ENCODE peak calls at places on chromosomes 2 and 18, in nine cellular contexts. D is fibroblast of lung, T is left ventricle myocardium inferior, H is nephron progenitor cell, L is AG09319, E is WTC11, J is endothelial cell, V is tibial artery, M is foreskin keratinocyte. W is an unnamed sample.

GRCh38 chr2:149650006-149650405 is 62.4 kb upstream of the MMADHC start:
- DNase-seq in D (peak; percentile 69), T (no peak), H (no peak), L (no peak), E (no peak), J (no peak), V (no peak), M (no peak), W (no peak)

GRCh38 chr2:10232096-10232815 is 70.4 kb upstream of the HPCAL1 start:
- DNase-seq in D (no peak), T (no peak), H (no peak), L (no peak), E (peak; percentile 7), J (no peak), V (no peak), M (no peak), W (no peak)

GRCh38 chr2:144671695-144672094 is 151.8 kb upstream of the ZEB2 start:
- DNase-seq in D (no peak), T (no peak), H (no peak), L (no peak), E (no peak), J (no peak), V (no peak), M (no peak), W (no peak)

GRCh38 chr2:220451438-220451837 is 824.0 kb downstream of the SLC4A3 start:
- DNase-seq in D (no peak), T (no peak), H (no peak), L (no peak), E (no peak), J (no peak), V (no peak), M (no peak), W (no peak)

GRCh38 chr2:98507940-98508689 is 63.5 kb downstream of the INPP4A start:
- DNase-seq in D (peak; percentile 70), T (peak; percentile 74), H (no peak), L (no peak), E (no peak), J (no peak), V (peak; percentile 66), M (no peak), W (no peak)

GRCh38 chr18:75923169-75923568 is 495.7 kb upstream of the SMIM21 start:
- DNase-seq in D (peak; percentile 61), T (peak; percentile 75), H (no peak), L (no peak), E (no peak), J (no peak), V (peak; percentile 67), M (no peak), W (no peak)

GRCh38 chr2:154402138-154402714 is 296.3 kb upstream of the KCNJ3 start:
- DNase-seq in D (peak; percentile 65), T (no peak), H (no peak), L (no peak), E (no peak), J (no peak), V (no peak), M (peak; percentile 20), W (no peak)

GRCh38 chr2:88590998-88591613 is 36.2 kb downstream of the EIF2AK3 start:
- DNase-seq in D (peak; percentile 80), T (no peak), H (peak; percentile 32), L (peak; percentile 37), E (peak; percentile 21), J (peak; percentile 62), V (peak; percentile 26), M (peak; percentile 47), W (peak; percentile 53)

GRCh38 chr18:9658111-9658641 is 43.8 kb upstream of the PPP4R1 start:
- DNase-seq in D (no peak), T (no peak), H (no peak), L (no peak), E (no peak), J (no peak), V (no peak), M (peak; percentile 99), W (no peak)

DNA sequence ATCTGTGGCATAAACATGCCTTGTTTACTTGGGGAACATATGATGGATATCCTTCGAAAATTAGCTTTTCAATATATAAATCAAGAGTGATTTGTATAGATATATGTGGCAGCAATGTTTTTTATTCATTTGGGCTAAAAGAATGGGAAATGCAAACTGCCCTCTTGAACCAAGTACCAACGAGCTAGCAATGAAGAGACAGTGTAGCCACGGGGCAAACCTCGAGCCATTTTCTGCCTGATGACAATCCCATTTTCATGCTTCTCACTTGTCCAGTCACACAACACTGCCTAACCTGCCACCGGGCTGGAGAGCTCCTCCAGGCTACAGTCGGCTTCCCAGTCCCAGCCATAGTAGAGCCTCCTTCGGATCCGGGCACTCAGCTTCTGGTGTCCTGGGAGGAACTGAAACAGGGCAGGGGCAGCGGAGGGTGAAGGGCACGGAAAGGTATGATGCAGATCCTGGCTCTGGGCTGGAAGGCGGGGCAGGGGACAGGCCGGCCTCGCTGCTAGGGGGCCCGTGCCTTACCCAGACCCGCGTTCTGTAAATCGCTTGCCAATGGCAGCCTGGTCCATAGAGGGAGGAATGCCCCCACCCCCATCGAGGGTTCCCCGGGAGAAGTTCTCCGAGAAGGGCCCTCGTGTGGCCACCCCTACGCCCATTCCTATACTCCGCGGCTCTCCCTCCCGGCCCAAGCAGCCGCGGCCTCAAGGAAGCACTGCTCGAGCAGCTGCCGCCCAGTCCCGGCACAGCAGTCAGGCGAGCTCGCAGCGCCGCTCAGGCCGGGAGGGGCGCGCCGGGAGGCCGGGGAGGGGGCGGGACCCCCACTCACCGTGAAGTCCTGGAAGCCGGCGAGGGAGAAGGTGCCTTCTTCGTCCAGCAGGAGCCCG is 552 bp downstream of the CNPPD1 start:
- DNase-seq in D (peak; percentile 27), T (peak; percentile 51), H (no peak), L (no peak), E (peak; percentile 64), J (no peak), V (peak; percentile 69), M (peak; percentile 23), W (peak; percentile 32)
- TF ChIP-seq CTCF in D (no peak), T (peak; percentile 43), H (no peak), L (peak; percentile 11), E (no peak), J (no peak), V (no peak), M (peak; percentile 18), W (no peak)

GRCh38 chr2:21111012-21111411 is 12.8 kb upstream of the TDRD15 start:
- DNase-seq in D (no peak), T (no peak), H (no peak), L (no peak), E (no peak), J (no peak), V (no peak), M (no peak), W (no peak)
- TF ChIP-seq CTCF in D (no peak), T (no peak), H (no peak), L (no peak), E (no peak), J (no peak), V (no peak), M (no peak), W (no peak)

DNA sequence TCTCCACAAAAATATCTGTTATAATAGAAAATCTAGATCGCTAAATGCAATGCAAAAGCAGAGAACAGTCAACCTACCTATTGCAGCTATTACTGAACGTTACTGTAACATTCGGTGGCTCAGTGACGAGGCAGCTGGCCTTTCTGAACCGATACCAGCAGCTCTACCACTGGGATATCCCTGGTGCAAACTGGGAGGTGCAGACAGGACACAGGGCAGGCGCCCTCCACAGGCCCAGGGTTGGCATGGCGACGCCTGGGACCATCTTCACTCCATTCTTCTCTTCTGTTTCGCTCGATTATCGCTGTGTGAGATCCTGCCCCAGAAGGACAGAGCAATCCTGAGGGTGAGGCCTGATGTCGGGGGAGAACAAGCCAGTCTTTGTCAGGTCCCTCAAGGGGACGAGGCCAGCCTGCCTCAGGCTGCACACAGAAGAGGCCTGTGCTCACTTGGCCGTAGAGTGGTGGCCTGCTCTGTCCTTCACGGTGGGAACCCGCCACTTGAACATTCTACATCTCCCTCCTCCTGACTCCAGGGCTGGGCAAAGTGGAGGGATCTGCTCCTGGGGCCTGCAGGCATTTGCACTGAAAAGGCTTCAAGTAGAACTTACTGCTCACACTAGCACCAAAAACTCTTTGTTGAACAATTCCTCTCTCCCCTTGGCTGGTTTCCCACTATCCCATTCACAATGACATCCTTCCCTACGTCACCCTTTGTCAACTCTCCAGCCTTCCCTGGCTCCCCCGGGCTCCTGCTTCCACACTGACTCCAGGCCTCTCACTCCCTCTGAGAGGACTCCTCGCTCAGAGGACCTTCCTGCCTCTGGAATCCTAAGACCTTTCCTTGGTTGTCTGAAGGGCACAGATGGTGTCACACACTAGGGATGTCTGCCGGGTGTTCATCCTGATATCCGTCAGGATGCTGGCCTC is 49.7 kb downstream of the CYRIA start:
- DNase-seq in D (no peak), T (peak; percentile 50), H (no peak), L (no peak), E (peak; percentile 46), J (no peak), V (no peak), M (no peak), W (no peak)
- TF ChIP-seq CTCF in D (no peak), T (no peak), H (no peak), L (no peak), E (no peak), J (no peak), V (no peak), M (no peak), W (no peak)

GRCh38 chr2:11743531-11743815 is 3.0 kb upstream of the LPIN1 start:
- DNase-seq in D (no peak), T (no peak), H (no peak), L (no peak), E (no peak), J (no peak), V (no peak), M (no peak), W (no peak)

GRCh38 chr2:11743846-11744553 is 2.4 kb upstream of the LPIN1 start:
- DNase-seq in D (peak; percentile 100), T (peak; percentile 94), H (peak; percentile 76), L (peak; percentile 98), E (peak; percentile 77), J (peak; percentile 62), V (peak; percentile 96), M (peak; percentile 99), W (peak; percentile 81)

GRCh38 chr2:11742702-11743530 is 3.5 kb upstream of the LPIN1 start:
- DNase-seq in D (no peak), T (no peak), H (no peak), L (no peak), E (no peak), J (no peak), V (no peak), M (no peak), W (no peak)

GRCh38 chr2:11742317-11742701 is 4.1 kb upstream of the LPIN1 start:
- DNase-seq in D (no peak), T (no peak), H (no peak), L (no peak), E (no peak), J (no peak), V (no peak), M (no peak), W (no peak)

DNA sequence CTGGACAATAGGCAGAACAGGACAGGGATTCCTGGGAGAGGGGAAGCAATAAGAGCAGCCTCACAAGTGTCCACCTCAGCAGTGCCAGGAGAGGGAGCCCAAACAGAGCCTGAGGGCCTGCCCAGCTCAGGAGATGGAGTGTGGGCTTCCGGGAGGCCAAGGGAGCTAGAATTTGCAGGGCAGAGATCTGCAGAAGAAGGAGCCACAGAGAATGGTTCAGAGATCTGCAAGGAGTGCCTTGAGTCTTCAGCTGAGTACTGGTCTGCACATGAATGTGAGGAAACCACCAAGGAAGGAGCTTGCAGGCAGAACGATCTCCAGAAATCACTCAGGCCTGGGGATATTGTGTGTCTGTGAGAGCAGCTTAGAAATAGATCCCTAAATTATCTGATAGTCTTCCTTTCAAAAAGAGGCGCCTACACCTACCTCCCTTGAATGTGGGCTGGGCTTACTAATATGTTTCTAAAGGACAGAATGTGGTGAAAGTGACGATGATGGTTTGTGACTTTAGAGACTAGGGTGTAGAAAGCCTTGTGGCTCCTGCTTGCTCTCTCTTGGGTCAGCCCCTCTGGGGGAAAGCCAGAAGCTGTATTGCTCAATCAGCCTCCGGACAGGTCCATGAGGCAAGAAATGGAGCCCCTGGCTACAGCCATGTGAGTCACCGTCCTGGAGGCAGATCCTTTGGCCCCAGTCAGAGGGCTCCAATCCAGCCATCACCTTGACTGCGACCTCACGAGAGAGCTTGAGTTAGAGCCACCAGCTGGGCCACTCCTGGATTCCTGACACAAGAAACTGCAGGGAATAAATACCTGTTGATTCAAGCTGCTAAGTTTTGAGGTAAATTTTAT is 7.6 kb upstream of the LPIN1 start:
- DNase-seq in D (peak; percentile 95), T (peak; percentile 61), H (peak; percentile 55), L (peak; percentile 79), E (peak; percentile 57), J (peak; percentile 55), V (peak; percentile 90), M (peak; percentile 14), W (no peak)
- TF ChIP-seq CTCF in D (peak; percentile 73), T (peak; percentile 62), H (peak; percentile 52), L (peak; percentile 75), E (no peak), J (no peak), V (peak; percentile 12), M (peak; percentile 52), W (no peak)